ENCODE peak calls at places on chromosomes 5 and 9, in five cellular contexts. W is astrocyte of the spinal cord, F is suprapubic skin, G is WTC11, R is astrocyte. K is an unnamed sample.

GRCh38 chr5:66826263-66826662 is 230.1 kb downstream of the MAST4 start:
- DNase-seq in G (no peak), W (no peak), F (no peak), R (no peak), K (no peak)

GRCh38 chr5:170254056-170254455 is 21.3 kb downstream of the C5orf58 start:
- DNase-seq in R (no peak), W (no peak), F (peak), G (no peak), K (no peak)

GRCh38 chr9:77944556-77945261 is 86.9 kb downstream of the GNAQ start:
- DNase-seq in F (no peak), G (peak), W (no peak), R (no peak), K (no peak)

GRCh38 chr9:18490591-18491370 is 16.8 kb downstream of the ADAMTSL1 start:
- DNase-seq in G (no peak), F (peak), W (peak), R (peak), K (no peak)

GRCh38 chr5:34007116-34007674 is 655 bp downstream of the AMACR start:
- DNase-seq in R (no peak), W (peak), G (no peak), F (no peak), K (no peak)

GRCh38 chr9:125329978-125330377 is 68.4 kb downstream of the GAPVD1 start:
- DNase-seq in R (no peak), W (no peak), F (no peak), G (no peak), K (no peak)

GRCh38 chr9:18350036-18350435 is 123.9 kb upstream of the ADAMTSL1 start:
- DNase-seq in G (no peak), W (no peak), F (no peak), R (no peak), K (no peak)

GRCh38 chr5:181173027-181173419 is 25.6 kb downstream of the OR2V2 start:
- DNase-seq in F (no peak), G (no peak), R (no peak), W (no peak), K (no peak)

GRCh38 chr5:67193479-67193878 is 3.1 kb downstream of the CD180 start:
- DNase-seq in W (peak), R (no peak), G (no peak), F (no peak), K (no peak)

GRCh38 chr5:139686919-139687421 is 38.8 kb downstream of the CXXC5 start:
- DNase-seq in F (no peak), R (no peak), W (no peak), G (peak), K (no peak)

GRCh38 chr9:130570200-130570599 is 9.2 kb upstream of the FUBP3 start:
- DNase-seq in G (no peak), F (no peak), W (peak), R (peak), K (no peak)

GRCh38 chr5:54905942-54906537 is 79.4 kb downstream of the ESM1 start:
- DNase-seq in G (peak), R (no peak), F (no peak), W (peak), K (no peak)

GRCh38 chr9:98094316-98094715 is 24.7 kb downstream of the TRIM14 start:
- DNase-seq in F (peak), G (no peak), R (no peak), W (no peak), K (no peak)

GRCh38 chr5:133934822-133935793 is 33.3 kb downstream of the C5orf15 start:
- DNase-seq in G (no peak), W (no peak), F (no peak), R (no peak), K (no peak)

GRCh38 chr9:17810728-17811634 is 232.1 kb downstream of the SH3GL2 start:
- DNase-seq in F (no peak), W (peak), G (peak), R (peak), K (no peak)

GRCh38 chr5:55372130-55372925 is 64.5 kb downstream of the MTREX start:
- DNase-seq in F (no peak), W (no peak), R (no peak), G (no peak), K (no peak)

GRCh38 chr5:16741007-16741406 is 124.2 kb upstream of the RETREG1 start:
- DNase-seq in F (no peak), W (peak), R (peak), G (no peak), K (no peak)

GRCh38 chr9:137112564-137113384 is 1.8 kb downstream of the DPP7 start:
- DNase-seq in R (no peak), W (no peak), F (no peak), G (no peak), K (no peak)

GRCh38 chr9:19102181-19102630 is 498 bp downstream of the HAUS6 start:
- DNase-seq in F (peak), G (no peak), R (no peak), W (no peak), K (no peak)

GRCh38 chr9:6014668-6015270 is 655 bp downstream of the RANBP6 start:
- DNase-seq in F (no peak), W (peak), G (no peak), R (peak), K (no peak)

GRCh38 chr5:7534505-7534904 is 138.6 kb downstream of the ADCY2 start:
- DNase-seq in W (no peak), R (no peak), F (no peak), G (no peak), K (no peak)

GRCh38 chr5:132254321-132254977 is 3.0 kb upstream of the PDLIM4 start:
- DNase-seq in W (no peak), G (no peak), R (no peak), F (no peak), K (no peak)

GRCh38 chr9:91422832-91423711 is 560 bp downstream of the NFIL3 start:
- DNase-seq in F (peak), G (peak), R (peak), W (peak), K (no peak)

GRCh38 chr5:142275496-142275895 is 49.3 kb downstream of the SPRY4 start:
- DNase-seq in R (no peak), G (no peak), W (no peak), F (no peak), K (no peak)

GRCh38 chr5:132389453-132390286 is 20.2 kb downstream of the SLC22A5 start:
- DNase-seq in R (peak), F (peak), G (no peak), W (peak), K (peak)

GRCh38 chr5:9173281-9174048 is 372.4 kb downstream of the SEMA5A start:
- DNase-seq in F (no peak), R (peak), G (no peak), W (peak), K (no peak)

GRCh38 chr5:134600600-134600999 is 32.0 kb downstream of the SAR1B start:
- DNase-seq in R (peak), W (peak), G (no peak), F (no peak), K (no peak)

GRCh38 chr5:39137391-39138181 is 63.4 kb upstream of the RICTOR start:
- DNase-seq in W (no peak), F (no peak), G (no peak), R (no peak), K (no peak)
- TF ChIP-seq CTCF in W (peak), F (no peak), G (no peak), R (peak), K (peak)

DNA sequence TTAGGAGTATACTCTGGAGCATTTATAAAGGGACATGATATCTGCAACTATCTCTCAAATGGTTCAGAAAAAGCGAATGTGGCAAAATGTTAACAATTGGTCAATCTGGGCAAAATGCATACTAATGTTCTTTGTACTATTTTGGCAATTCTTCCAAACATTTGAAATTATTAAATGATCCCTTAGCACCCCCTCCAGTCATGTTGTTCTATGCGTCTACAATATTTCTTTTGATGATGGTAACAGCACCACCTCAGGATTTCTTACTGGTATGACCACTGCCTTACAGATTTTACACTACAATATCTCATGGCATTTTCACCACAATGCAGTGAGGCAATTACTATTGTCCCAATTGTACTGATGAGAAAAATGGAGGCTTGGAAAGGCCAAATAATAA is 52.9 kb upstream of the TRIO start:
- DNase-seq in F (no peak), G (no peak), R (no peak), W (no peak), K (no peak)
- TF ChIP-seq CTCF in F (no peak), G (no peak), R (no peak), W (no peak), K (no peak)

GRCh38 chr5:159456722-159457462 is 126.6 kb upstream of the IL12B start:
- DNase-seq in R (peak), G (no peak), W (peak), F (no peak), K (no peak)
- TF ChIP-seq CTCF in R (no peak), G (no peak), W (no peak), F (no peak), K (no peak)

GRCh38 chr9:82606761-82607382 is 456.1 kb downstream of the RASEF start:
- DNase-seq in W (peak), R (peak), F (no peak), G (peak), K (no peak)
- TF ChIP-seq CTCF in W (peak), R (peak), F (peak), G (peak), K (peak)

GRCh38 chr5:101977729-101978345 is 318.2 kb downstream of the SLCO4C1 start:
- DNase-seq in G (no peak), F (no peak), R (peak), W (peak), K (no peak)
- TF ChIP-seq CTCF in G (peak), F (peak), R (peak), W (peak), K (peak)

GRCh38 chr5:36417221-36417620 is 115.5 kb upstream of the RANBP3L start:
- DNase-seq in W (no peak), F (no peak), G (no peak), R (no peak), K (no peak)

GRCh38 chr5:36416605-36417004 is 114.9 kb upstream of the RANBP3L start:
- DNase-seq in F (no peak), R (no peak), W (no peak), G (no peak), K (no peak)

GRCh38 chr5:36418172-36418979 is 116.7 kb upstream of the RANBP3L start:
- DNase-seq in R (no peak), G (no peak), W (peak), F (no peak), K (no peak)

GRCh38 chr5:36417668-36418067 is 116.0 kb upstream of the RANBP3L start:
- DNase-seq in F (no peak), G (peak), W (no peak), R (no peak), K (no peak)

DNA sequence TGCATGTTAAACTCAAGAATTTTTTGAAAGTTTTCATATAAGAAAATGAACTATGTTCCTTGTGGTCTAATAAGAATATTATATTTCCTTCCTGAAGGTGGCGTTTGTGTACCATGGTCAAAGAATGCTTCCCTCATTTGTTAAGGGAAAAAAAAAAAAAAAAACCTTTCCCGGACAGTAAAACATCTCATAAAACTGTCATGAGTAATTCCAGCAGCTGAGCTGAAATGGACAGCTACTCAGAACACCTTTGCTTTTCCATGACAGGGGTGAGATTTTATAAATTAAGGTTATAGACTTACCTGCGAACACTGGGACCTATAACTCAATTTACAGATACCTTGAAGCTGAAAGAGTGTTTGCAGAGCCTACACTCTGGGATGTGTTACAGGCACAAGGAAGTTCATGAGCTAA is 113.2 kb upstream of the RANBP3L start:
- DNase-seq in G (no peak), F (no peak), W (peak), R (no peak), K (no peak)
- TF ChIP-seq CTCF in G (peak), F (peak), W (peak), R (peak), K (peak)

GRCh38 chr5:136375920-136376319 is 10.6 kb upstream of the TRPC7 start:
- DNase-seq in W (no peak), G (no peak), R (no peak), F (no peak), K (no peak)

GRCh38 chr5:136374638-136375037 is 9.3 kb upstream of the TRPC7 start:
- DNase-seq in G (no peak), W (no peak), F (no peak), R (no peak), K (no peak)

GRCh38 chr5:136374003-136374402 is 8.7 kb upstream of the TRPC7 start:
- DNase-seq in G (peak), W (no peak), R (peak), F (no peak), K (no peak)
- TF ChIP-seq CTCF in G (no peak), W (peak), R (no peak), F (no peak), K (peak)

GRCh38 chr5:149828161-149829011 is 98.3 kb downstream of the PPARGC1B start:
- DNase-seq in R (peak), F (peak), W (peak), G (peak), K (peak)

GRCh38 chr5:149831492-149831891 is 101.4 kb downstream of the PPARGC1B start:
- DNase-seq in G (no peak), R (no peak), F (no peak), W (peak), K (no peak)

GRCh38 chr5:149830579-149830978 is 100.5 kb downstream of the PPARGC1B start:
- DNase-seq in R (no peak), G (no peak), F (no peak), W (no peak), K (no peak)

GRCh38 chr5:149827501-149827990 is 97.4 kb downstream of the PPARGC1B start:
- DNase-seq in R (no peak), W (no peak), F (no peak), G (no peak), K (no peak)

GRCh38 chr5:149829954-149830353 is 99.8 kb downstream of the PPARGC1B start:
- DNase-seq in W (no peak), F (no peak), R (no peak), G (no peak), K (no peak)
- TF ChIP-seq CTCF in W (peak), F (no peak), R (no peak), G (no peak), K (peak)

GRCh38 chr9:26856413-26857032 is 36.1 kb downstream of the CAAP1 start:
- DNase-seq in G (peak), R (peak), W (peak), F (no peak), K (no peak)
- TF ChIP-seq CTCF in G (peak), R (peak), W (peak), F (peak), K (peak)